ENCODE peak calls at places on chromosomes 7 and 10, in six cellular contexts. I is progenitor cell of endocrine pancreas, T is nephron progenitor cell, G is astrocyte of the spinal cord, L is neural progenitor cell, O is upper lobe of right lung. F is an unnamed sample.

GRCh38 chr10:88082806-88083596 is 219.6 kb downstream of the PTEN start:
- DNase-seq in I (no peak), T (no peak), G (no peak), L (no peak), O (no peak), F (no peak)

GRCh38 chr10:3080608-3081007 is 13.3 kb downstream of the PFKP start:
- DNase-seq in I (no peak), T (no peak), G (no peak), L (no peak), O (no peak), F (no peak)

GRCh38 chr10:16819026-16819425 is 1.8 kb upstream of the RSU1 start:
- DNase-seq in I (no peak), T (no peak), G (no peak), L (no peak), O (no peak), F (no peak)

GRCh38 chr7:118762451-118762850 is 537.9 kb downstream of the ANKRD7 start:
- DNase-seq in I (no peak), T (no peak), G (no peak), L (no peak), O (no peak), F (no peak)

GRCh38 chr10:102641398-102641797 is 2.9 kb upstream of the TRIM8 start:
- DNase-seq in I (no peak), T (no peak), G (no peak), L (no peak), O (no peak), F (no peak)

GRCh38 chr10:43849551-43849950 is 200.9 kb upstream of the ZNF32 start:
- DNase-seq in I (no peak), T (no peak), G (no peak), L (no peak), O (no peak), F (no peak)

GRCh38 chr7:28423919-28424514 is 11.7 kb downstream of the CREB5 start:
- DNase-seq in I (no peak), T (no peak), G (no peak), L (no peak), O (no peak), F (no peak)

GRCh38 chr7:108613147-108613948 is 43.7 kb downstream of the DNAJB9 start:
- DNase-seq in I (no peak), T (peak), G (peak), L (peak), O (no peak), F (no peak)

GRCh38 chr10:78664929-78665525 is 403.7 kb upstream of the ZMIZ1 start:
- DNase-seq in I (no peak), T (no peak), G (no peak), L (no peak), O (no peak), F (no peak)

GRCh38 chr7:97835296-97836138 is 36.7 kb downstream of the ASNS start:
- DNase-seq in I (peak), T (peak), G (peak), L (peak), O (no peak), F (no peak)

GRCh38 chr10:61937631-61938284 is 36.3 kb downstream of the ARID5B start:
- DNase-seq in I (no peak), T (no peak), G (peak), L (no peak), O (no peak), F (no peak)

GRCh38 chr7:47034180-47034579 is 547.7 kb downstream of the TNS3 start:
- DNase-seq in I (no peak), T (no peak), G (no peak), L (no peak), O (no peak), F (no peak)

GRCh38 chr10:96673318-96674099 is 46.8 kb downstream of the PIK3AP1 start:
- DNase-seq in I (no peak), T (peak), G (peak), L (peak), O (peak), F (peak)

GRCh38 chr10:79431891-79432831 is 13.3 kb downstream of the ZCCHC24 start:
- DNase-seq in I (no peak), T (no peak), G (no peak), L (peak), O (peak), F (peak)

GRCh38 chr7:39624202-39624807 is 933 bp downstream of the RALA start:
- DNase-seq in I (no peak), T (peak), G (no peak), L (peak), O (no peak), F (no peak)

GRCh38 chr10:117373848-117374505 is 1.3 kb downstream of the PDZD8 start:
- DNase-seq in I (no peak), T (peak), G (peak), L (peak), O (peak), F (peak)

GRCh38 chr7:96135241-96135640 is 186.7 kb downstream of the SLC25A13 start:
- DNase-seq in I (no peak), T (no peak), G (no peak), L (no peak), O (no peak), F (no peak)

GRCh38 chr7:991729-992444 is 8.9 kb downstream of the CYP2W1 start:
- DNase-seq in I (no peak), T (no peak), G (no peak), L (no peak), O (no peak), F (no peak)

GRCh38 chr7:80916770-80917681 is 1.8 kb downstream of the SEMA3C start:
- DNase-seq in I (no peak), T (no peak), G (peak), L (no peak), O (no peak), F (no peak)

GRCh38 chr10:11913184-11913641 is 90.1 kb downstream of the PROSER2 start:
- DNase-seq in I (no peak), T (no peak), G (no peak), L (peak), O (no peak), F (no peak)

GRCh38 chr10:130127612-130128607 is 8.3 kb upstream of the GLRX3 start:
- DNase-seq in I (peak), T (peak), G (peak), L (peak), O (no peak), F (no peak)

GRCh38 chr10:8912108-8912507 is 857.6 kb downstream of the GATA3 start:
- DNase-seq in I (no peak), T (no peak), G (no peak), L (no peak), O (no peak), F (no peak)

GRCh38 chr7:26857534-26858228 is 6.7 kb downstream of the SKAP2 start:
- DNase-seq in I (no peak), T (peak), G (peak), L (peak), O (no peak), F (peak)

GRCh38 chr10:60043561-60043960 is 137.2 kb upstream of the CCDC6 start:
- DNase-seq in I (no peak), T (no peak), G (no peak), L (no peak), O (no peak), F (no peak)

GRCh38 chr10:33249659-33250058 is 84.8 kb downstream of the NRP1 start:
- DNase-seq in I (no peak), T (no peak), G (no peak), L (no peak), O (no peak), F (no peak)

GRCh38 chr7:47950714-47951113 is 2.4 kb upstream of the PKD1L1 start:
- DNase-seq in I (no peak), T (no peak), G (no peak), L (peak), O (no peak), F (no peak)

GRCh38 chr7:116222501-116222900 is 12.2 kb downstream of the TES start:
- DNase-seq in I (no peak), T (no peak), G (no peak), L (peak), O (no peak), F (no peak)

GRCh38 chr7:2016021-2016631 is 216.6 kb downstream of the MAD1L1 start:
- DNase-seq in I (no peak), T (no peak), G (no peak), L (no peak), O (peak), F (peak)

GRCh38 chr7:31850066-31850465 is 163.1 kb downstream of the PPP1R17 start:
- DNase-seq in I (no peak), T (no peak), G (no peak), L (no peak), O (no peak), F (no peak)

GRCh38 chr10:62492012-62492869 is 118.1 kb downstream of the ZNF365 start:
- DNase-seq in I (no peak), T (no peak), G (peak), L (peak), O (no peak), F (no peak)

GRCh38 chr7:43071604-43072003 is 40.8 kb upstream of the HECW1 start:
- DNase-seq in I (no peak), T (peak), G (no peak), L (peak), O (no peak), F (no peak)

GRCh38 chr7:31106303-31107105 is 54.4 kb downstream of the ADCYAP1R1 start:
- DNase-seq in I (no peak), T (no peak), G (no peak), L (no peak), O (no peak), F (no peak)

GRCh38 chr10:15347205-15347604 is 23.9 kb downstream of the FAM171A1 start:
- DNase-seq in I (no peak), T (no peak), G (no peak), L (no peak), O (no peak), F (no peak)

DNA sequence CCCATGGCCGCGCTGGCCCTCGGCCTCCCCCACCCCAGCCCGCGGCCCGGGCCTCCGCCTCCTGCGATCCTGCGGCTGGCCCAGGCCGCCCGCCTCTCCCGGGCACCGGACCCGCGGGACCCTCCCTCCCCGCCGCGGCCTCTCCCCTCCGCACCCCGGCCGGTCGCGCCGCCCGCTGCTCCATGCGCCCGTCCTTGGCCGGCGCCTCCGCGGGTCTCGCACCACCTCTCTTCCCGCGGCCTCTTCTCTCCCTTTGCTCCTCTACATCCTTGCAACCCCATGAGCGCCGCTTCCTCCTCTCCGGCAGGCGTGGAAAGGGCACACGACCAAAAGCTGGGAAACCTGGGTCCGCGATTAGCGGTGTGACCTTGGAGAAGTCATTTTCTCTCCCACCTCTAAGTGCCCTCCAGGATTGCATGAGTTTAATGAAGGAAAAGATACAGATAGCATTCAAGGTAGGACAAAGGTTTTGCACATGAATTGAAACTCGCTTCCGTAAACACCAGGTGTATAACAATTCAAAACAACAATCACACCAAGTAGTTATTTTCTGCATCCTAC is 449 bp upstream of the SRPK2 start:
- DNase-seq in I (no peak), T (no peak), G (peak), L (peak), O (peak), F (no peak)
- TF ChIP-seq CTCF in I (peak), T (no peak), G (no peak), L (no peak), O (no peak), F (no peak)

DNA sequence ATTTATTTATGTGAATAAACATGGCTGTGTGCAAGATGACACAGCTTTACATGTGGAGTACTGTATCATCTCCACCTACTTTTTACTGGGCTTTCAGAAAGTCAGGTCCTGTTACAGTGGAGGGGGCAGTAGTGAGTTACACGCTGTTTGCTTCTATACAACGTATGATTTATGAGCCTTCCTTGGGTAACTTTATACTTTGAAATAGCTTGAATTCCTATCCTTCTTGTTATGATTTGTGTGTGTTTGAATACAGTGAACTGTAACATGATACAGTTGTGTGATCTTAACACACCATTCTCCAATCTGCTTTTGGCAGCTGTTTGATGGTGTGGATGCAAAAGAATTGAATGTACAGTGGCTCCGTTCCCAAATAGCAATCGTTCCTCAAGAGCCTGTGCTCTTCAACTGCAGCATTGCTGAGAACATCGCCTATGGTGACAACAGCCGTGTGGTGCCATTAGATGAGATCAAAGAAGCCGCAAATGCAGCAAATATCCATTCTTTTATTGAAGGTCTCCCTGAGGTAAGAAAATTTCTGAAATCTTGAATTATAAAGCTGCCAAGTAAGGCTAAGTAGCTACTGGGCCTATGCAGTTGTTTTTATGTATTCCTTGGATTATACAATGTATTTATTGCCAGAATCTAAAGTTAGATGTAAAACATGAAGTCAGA is 41.6 kb downstream of the SP8 start:
- DNase-seq in I (no peak), T (no peak), G (peak), L (no peak), O (no peak), F (no peak)
- TF ChIP-seq CTCF in I (peak), T (no peak), G (no peak), L (peak), O (no peak), F (no peak)

DNA sequence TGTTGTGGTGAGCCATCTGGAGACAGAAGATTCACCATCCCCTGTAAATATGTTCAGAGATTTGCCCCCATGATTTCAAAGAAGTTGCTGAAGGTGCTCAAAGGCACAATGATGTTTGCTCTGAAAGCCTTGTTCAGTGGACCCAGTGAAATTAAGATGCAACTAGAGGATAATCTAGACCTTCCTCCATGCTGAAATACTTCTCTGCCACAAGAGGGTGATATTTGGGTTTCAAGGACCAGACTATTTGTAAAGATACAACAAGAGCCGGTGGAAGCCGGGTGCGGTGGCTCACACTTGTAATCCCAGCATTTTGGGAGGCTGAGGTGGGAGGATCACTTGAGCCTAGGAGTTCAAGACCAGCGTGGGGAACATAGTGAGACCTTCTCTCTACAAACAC is 13.5 kb upstream of the MSRB2 start:
- DNase-seq in I (no peak), T (no peak), G (no peak), L (no peak), O (no peak), F (no peak)
- TF ChIP-seq CTCF in I (peak), T (no peak), G (peak), L (peak), O (peak), F (peak)

GRCh38 chr7:139018910-139019309 is 16.9 kb downstream of the ZC3HAV1L start:
- DNase-seq in I (no peak), T (no peak), G (no peak), L (no peak), O (no peak), F (no peak)

GRCh38 chr7:139016931-139017511 is 18.8 kb downstream of the ZC3HAV1L start:
- DNase-seq in I (peak), T (peak), G (peak), L (peak), O (no peak), F (no peak)

GRCh38 chr7:139023076-139023475 is 12.8 kb downstream of the ZC3HAV1L start:
- DNase-seq in I (no peak), T (no peak), G (no peak), L (no peak), O (no peak), F (no peak)

GRCh38 chr7:139026551-139026950 is 9.3 kb downstream of the ZC3HAV1L start:
- DNase-seq in I (no peak), T (no peak), G (no peak), L (no peak), O (no peak), F (no peak)

DNA sequence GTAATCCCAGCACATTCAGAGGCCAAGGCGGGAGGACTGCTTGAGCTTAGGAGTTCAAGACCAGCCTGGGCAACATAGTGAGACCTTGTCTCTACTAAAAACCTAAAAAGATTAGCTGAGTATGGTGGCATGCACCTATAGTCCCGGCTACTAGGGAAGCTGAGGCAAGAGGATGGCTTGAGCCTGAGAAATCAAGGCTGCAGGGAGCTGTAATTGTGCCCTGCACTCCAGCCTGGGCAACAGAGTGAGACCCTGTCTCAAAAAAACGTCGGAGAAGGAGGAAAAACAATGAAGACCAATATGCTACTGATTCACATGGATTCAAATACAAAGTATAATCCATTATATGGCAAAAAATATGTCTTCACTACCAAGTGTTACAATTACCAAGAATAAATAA is 13.6 kb downstream of the ZC3HAV1L start:
- DNase-seq in I (no peak), T (no peak), G (no peak), L (no peak), O (no peak), F (no peak)
- TF ChIP-seq CTCF in I (no peak), T (no peak), G (no peak), L (no peak), O (no peak), F (no peak)

DNA sequence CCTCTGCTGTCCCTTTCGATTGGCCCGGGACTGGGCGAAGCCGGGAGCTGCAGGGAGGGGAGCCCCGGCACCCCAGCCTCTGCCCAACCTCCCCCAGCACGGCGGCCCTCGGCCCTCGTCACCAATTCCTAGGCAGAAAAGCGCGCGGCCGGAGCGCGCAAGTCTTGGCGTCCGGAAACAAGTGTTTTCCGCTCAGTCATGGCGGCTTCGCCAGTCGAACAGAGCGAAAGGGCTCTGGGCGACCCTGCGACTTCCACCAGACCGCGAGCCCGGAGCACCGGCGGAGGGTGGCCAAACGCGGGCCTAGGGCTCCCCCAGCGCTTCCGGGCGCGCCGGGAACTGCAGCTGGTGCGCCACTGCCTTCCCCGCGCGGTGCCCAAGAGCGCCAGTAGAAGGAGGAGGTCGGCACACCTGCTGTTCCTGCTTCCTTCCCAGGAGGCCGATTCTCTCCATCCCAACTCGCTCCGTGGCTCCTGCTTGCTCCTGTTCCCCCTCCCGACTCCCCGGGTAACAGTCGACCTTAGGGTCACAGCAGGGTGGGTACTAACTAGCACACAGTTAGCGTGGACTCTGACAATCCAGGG is 729.9 kb downstream of the ZWINT start:
- DNase-seq in I (peak), T (peak), G (peak), L (peak), O (peak), F (no peak)
- TF ChIP-seq CTCF in I (peak), T (peak), G (peak), L (peak), O (peak), F (no peak)

DNA sequence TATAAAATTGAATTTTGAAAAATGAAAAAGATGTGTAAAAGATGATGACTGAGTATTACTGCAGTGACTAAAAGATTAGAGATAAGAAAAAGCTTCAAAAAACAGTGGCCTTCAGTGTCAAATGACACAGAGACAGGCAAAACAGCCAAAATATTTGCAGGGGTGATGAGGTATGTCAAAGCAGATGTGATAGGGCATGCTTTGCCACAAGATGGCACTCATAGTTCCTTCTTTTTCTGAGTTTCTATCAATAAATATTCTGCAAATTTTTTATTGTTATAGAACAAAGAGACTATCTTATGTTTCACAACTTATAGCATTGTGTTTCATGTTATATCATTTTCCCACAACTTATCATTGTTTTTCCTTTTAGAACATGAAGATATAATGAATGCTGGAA is 344.1 kb upstream of the HPS1 start:
- DNase-seq in I (no peak), T (no peak), G (no peak), L (peak), O (no peak), F (no peak)
- TF ChIP-seq CTCF in I (peak), T (peak), G (peak), L (peak), O (peak), F (no peak)

DNA sequence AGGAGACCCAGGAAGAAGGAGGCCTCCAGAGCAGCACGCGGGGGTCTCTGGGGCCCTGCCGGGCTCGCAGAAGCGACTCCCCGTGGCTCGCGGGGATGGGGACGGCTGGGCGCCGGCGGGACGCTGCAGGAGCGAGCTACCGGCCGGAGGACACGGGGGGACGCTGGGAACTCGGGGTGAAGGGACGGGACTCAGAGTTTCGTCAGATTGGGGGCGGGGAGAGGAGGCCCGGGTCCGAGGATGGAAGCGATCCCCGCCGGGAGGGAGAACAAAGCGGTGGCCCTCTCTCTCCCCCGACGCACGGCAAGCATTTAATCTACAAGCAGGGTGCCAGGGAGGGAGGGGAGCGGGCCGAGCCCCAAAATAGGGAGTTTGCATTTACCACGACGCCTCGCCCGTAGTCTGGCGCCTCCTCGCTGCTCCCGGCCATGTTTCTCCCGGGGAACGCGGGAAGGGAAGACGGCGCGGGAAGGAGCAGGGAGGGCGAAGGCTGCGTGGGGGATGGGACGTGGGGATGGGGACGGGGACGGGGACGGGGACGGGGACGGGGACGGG is at the start of gene PRTFDC1:
- DNase-seq in I (no peak), T (peak), G (no peak), L (no peak), O (peak), F (no peak)
- TF ChIP-seq CTCF in I (no peak), T (no peak), G (peak), L (no peak), O (no peak), F (no peak)

F was measured in CD14-positive monocyte.